ENCODE peak calls at places on chromosome 18, in five cellular contexts. X is heart left ventricle; T is lung microvascular endothelial cell; V is NCI-H1105 treated with DMSO at 0.1 percent for 48 hours; K is stimulated activated CD4-positive, alpha-beta T cell treated with anti-CD3 and anti-CD28 coated beads, Interleukin-1b, Interleukin-23, amount 100 ng/mL, for 1 hour. Q is an unnamed sample.

GRCh38 chr18:62396381-62396780 is 71.3 kb downstream of the TNFRSF11A start:
- DNase-seq in X (no peak), K (no peak), T (no peak), V (no peak), Q (no peak)

GRCh38 chr18:50024466-50024865 is 170.5 kb downstream of the MYO5B start:
- DNase-seq in V (no peak), T (no peak), X (no peak), K (no peak), Q (no peak)

GRCh38 chr18:75351409-75351808 is 76.1 kb downstream of the SMIM21 start:
- DNase-seq in V (no peak), X (no peak), T (no peak), K (no peak), Q (no peak)

GRCh38 chr18:42053188-42053781 is 98.3 kb downstream of the PIK3C3 start:
- DNase-seq in K (no peak), T (peak), V (peak), X (peak), Q (no peak)

GRCh38 chr18:63676526-63676925 is 14.8 kb upstream of the SERPINB3 start:
- DNase-seq in X (no peak), K (no peak), T (no peak), V (peak), Q (no peak)

GRCh38 chr18:37501136-37501535 is 64.5 kb downstream of the CELF4 start:
- DNase-seq in X (no peak), V (no peak), T (no peak), K (no peak), Q (no peak)

GRCh38 chr18:3649135-3649558 is 199.2 kb downstream of the TGIF1 start:
- DNase-seq in K (no peak), V (no peak), T (no peak), X (no peak), Q (no peak)

GRCh38 chr18:59885579-59886163 is 14.1 kb upstream of the PMAIP1 start:
- DNase-seq in T (peak), V (no peak), K (no peak), X (no peak), Q (no peak)

GRCh38 chr18:29892960-29893558 is 1149.5 kb downstream of the DSC3 start:
- DNase-seq in X (no peak), V (peak), T (peak), K (no peak), Q (no peak)

GRCh38 chr18:33616556-33616955 is 38.5 kb downstream of the ASXL3 start:
- DNase-seq in T (no peak), K (no peak), V (no peak), X (no peak), Q (no peak)

GRCh38 chr18:11322006-11322405 is 172.6 kb upstream of the PIEZO2 start:
- DNase-seq in X (no peak), T (no peak), V (no peak), K (no peak), Q (no peak)

GRCh38 chr18:79699653-79700052 is 20.1 kb downstream of the CTDP1 start:
- DNase-seq in K (no peak), T (no peak), V (no peak), X (no peak), Q (no peak)

GRCh38 chr18:37985126-37985525 is 419.5 kb upstream of the CELF4 start:
- DNase-seq in X (no peak), T (no peak), V (no peak), K (no peak), Q (no peak)

GRCh38 chr18:2410688-2411087 is 160.6 kb downstream of the METTL4 start:
- DNase-seq in X (no peak), T (no peak), K (no peak), V (no peak), Q (no peak)

GRCh38 chr18:9737814-9738160 is 29.7 kb downstream of the RAB31 start:
- DNase-seq in V (peak), K (no peak), T (no peak), X (no peak), Q (no peak)

GRCh38 chr18:41936471-41937134 is 18.4 kb upstream of the PIK3C3 start:
- DNase-seq in V (no peak), X (no peak), K (no peak), T (no peak), Q (no peak)

GRCh38 chr18:77983270-77983669 is 733.6 kb downstream of the GALR1 start:
- DNase-seq in K (no peak), X (no peak), T (no peak), V (no peak), Q (no peak)

GRCh38 chr18:13381907-13382682 is 163.5 kb downstream of the LDLRAD4 start:
- DNase-seq in K (no peak), X (peak), V (no peak), T (peak), Q (peak)